ENCODE peak calls at places on chromosomes 11 and 22, in four cellular contexts. E, H, P and X are unnamed samples.

GRCh38 chr11:77619576-77620198 is 17.9 kb downstream of the CLNS1A start:
- DNase-seq in H (no peak), P (no peak), E (no peak), X (peak)

GRCh38 chr11:130604606-130605005 is 156.2 kb downstream of the ADAMTS15 start:
- DNase-seq in H (no peak), E (no peak), P (no peak), X (no peak)

GRCh38 chr22:45318558-45319318 is 9.0 kb downstream of the FAM118A start:
- DNase-seq in E (no peak), P (peak), H (no peak), X (no peak)

GRCh38 chr11:12274056-12274455 is 103.3 kb upstream of the PARVA start:
- DNase-seq in P (no peak), H (peak), E (no peak), X (no peak)

GRCh38 chr11:104320091-104320490 is 156.1 kb upstream of the PDGFD start:
- DNase-seq in E (no peak), H (no peak), P (no peak), X (no peak)

GRCh38 chr11:71396548-71397123 is 51.6 kb downstream of the DHCR7 start:
- DNase-seq in P (no peak), H (no peak), E (no peak), X (no peak)

GRCh38 chr22:19463491-19464469 is 15.2 kb downstream of the UFD1 start:
- DNase-seq in P (no peak), H (no peak), E (peak), X (no peak)

GRCh38 chr22:48536691-48537591 is 1290.7 kb downstream of the BRD1 start:
- DNase-seq in H (no peak), P (no peak), E (no peak), X (no peak)

GRCh38 chr11:86167499-86168161 is 76.9 kb upstream of the EED start:
- DNase-seq in P (no peak), E (no peak), H (no peak), X (no peak)

GRCh38 chr11:32893947-32894827 is 1.6 kb downstream of the QSER1 start:
- DNase-seq in P (no peak), E (no peak), H (no peak), X (no peak)

GRCh38 chr22:26708256-26709009 is 51.0 kb downstream of the MIAT start:
- DNase-seq in P (no peak), E (no peak), H (no peak), X (no peak)

GRCh38 chr11:44277097-44278090 is 32.5 kb downstream of the ALX4 start:
- DNase-seq in E (no peak), P (no peak), H (no peak), X (no peak)

GRCh38 chr11:116808262-116809175 is 14.6 kb downstream of the APOA4 start:
- DNase-seq in E (no peak), P (no peak), H (no peak), X (no peak)

GRCh38 chr11:62553839-62554361 is 7.3 kb upstream of the AHNAK start:
- DNase-seq in E (no peak), H (peak), P (no peak), X (no peak)

GRCh38 chr11:64605248-64605560 is 14.2 kb downstream of the SLC22A12 start:
- DNase-seq in E (no peak), H (no peak), P (no peak), X (no peak)

GRCh38 chr11:106447631-106448191 is 370.2 kb downstream of the AASDHPPT start:
- DNase-seq in H (no peak), P (no peak), E (no peak), X (no peak)

GRCh38 chr11:114036156-114036811 is 23.2 kb upstream of the ZBTB16 start:
- DNase-seq in E (peak), H (peak), P (peak), X (peak)

GRCh38 chr11:33687733-33688479 is 12.7 kb downstream of the C11orf91 start:
- DNase-seq in P (no peak), H (no peak), E (no peak), X (peak)

GRCh38 chr11:980438-981365 is 55.0 kb downstream of the AP2A2 start:
- DNase-seq in H (no peak), E (no peak), P (no peak), X (no peak)

GRCh38 chr11:78346799-78347198 is 70.8 kb downstream of the GAB2 start:
- DNase-seq in H (no peak), P (no peak), E (no peak), X (no peak)

GRCh38 chr22:24926849-24927579 is 19.5 kb downstream of the LHFPL7 start:
- DNase-seq in P (no peak), E (no peak), H (no peak), X (no peak)

GRCh38 chr11:61157743-61158142 is 3.5 kb downstream of the VPS37C start:
- DNase-seq in E (no peak), H (no peak), P (no peak), X (no peak)

GRCh38 chr22:47836957-47837356 is 1074.5 kb downstream of the TBC1D22A start:
- DNase-seq in E (no peak), P (no peak), H (no peak), X (no peak)

GRCh38 chr22:38941488-38941987 is 15.9 kb upstream of the APOBEC3A start:
- DNase-seq in H (no peak), P (no peak), E (no peak), X (no peak)

DNA sequence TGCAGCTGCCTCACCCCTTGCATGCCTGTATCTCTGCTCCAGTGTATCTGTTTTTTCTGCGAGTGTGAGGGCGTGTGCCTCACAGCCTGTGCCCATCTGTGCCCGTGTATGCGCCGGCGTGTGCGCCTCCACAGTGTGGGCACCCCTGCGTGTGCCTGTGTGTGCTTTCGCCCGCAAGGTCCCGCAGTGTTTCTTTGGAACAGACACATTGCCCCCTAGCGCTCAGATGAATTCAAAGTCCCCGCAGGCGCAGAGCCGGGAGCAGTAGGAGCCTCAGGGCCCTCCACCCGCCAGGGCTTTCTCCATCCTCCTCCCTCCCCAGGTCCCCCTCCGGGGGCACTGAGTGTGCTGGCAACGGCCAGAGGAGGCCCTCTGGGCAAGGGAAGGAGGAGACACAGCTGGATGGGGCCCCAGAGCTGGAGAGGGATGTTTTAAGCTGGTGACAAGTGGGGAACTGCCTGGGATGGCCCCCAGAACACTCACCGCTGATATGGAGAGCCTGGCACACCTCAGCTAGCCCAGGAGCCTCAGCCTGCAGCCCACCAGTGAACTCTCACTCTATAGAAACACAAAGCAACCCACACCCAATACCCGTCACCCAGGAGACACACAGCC is 3.2 kb upstream of the MN1 start:
- DNase-seq in P (peak), H (no peak), E (peak), X (peak)
- TF ChIP-seq CTCF in P (peak), H (no peak), E (peak), X (peak)

GRCh38 chr22:30635273-30636225 is at the start of gene SLC35E4:
- DNase-seq in H (peak), E (peak), P (peak), X (peak)

GRCh38 chr22:30640361-30640760 is 4.8 kb downstream of the SLC35E4 start:
- DNase-seq in H (no peak), P (no peak), E (no peak), X (no peak)

GRCh38 chr22:30637701-30638114 is 2.1 kb downstream of the SLC35E4 start:
- DNase-seq in E (no peak), H (no peak), P (no peak), X (no peak)

GRCh38 chr22:30634477-30635233 is 926 bp upstream of the SLC35E4 start:
- DNase-seq in E (peak), H (peak), P (peak), X (peak)

DNA sequence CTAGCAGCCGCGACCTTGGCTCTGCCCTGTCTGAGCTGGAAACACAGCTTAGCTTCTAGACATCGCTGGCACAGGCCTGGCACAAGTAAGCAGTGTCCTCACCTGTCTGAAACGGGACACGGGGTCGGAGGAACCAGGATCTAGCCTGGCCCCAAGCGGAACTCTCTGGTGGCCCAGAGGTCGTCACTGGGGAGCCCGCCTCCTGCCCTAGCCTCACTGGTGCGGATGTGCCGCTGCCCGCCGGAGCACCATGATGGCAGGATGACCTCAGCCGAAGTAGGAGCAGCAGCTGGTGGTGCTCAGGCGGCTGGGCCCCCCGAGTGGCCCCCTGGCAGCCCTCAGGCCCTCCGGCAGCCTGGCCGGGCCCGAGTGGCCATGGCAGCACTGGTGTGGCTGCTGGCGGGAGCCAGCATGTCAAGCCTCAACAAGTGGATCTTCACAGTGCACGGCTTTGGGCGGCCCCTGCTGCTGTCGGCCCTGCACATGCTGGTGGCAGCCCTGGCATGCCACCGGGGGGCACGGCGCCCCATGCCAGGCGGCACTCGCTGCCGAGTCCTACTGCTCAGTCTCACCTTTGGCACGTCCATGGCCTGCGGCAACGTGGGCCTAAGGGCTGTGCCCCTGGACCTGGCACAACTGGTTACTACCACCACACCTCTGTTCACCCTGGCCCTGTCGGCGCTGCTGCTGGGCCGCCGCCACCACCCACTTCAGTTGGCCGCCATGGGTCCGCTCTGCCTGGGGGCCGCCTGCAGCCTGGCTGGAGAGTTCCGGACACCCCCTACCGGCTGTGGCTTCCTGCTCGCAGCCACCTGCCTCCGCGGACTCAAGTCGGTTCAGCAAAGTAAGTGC is 871 bp downstream of the SLC35E4 start:
- DNase-seq in H (no peak), E (peak), P (no peak), X (no peak)
- TF ChIP-seq CTCF in H (no peak), E (no peak), P (no peak), X (no peak)

DNA sequence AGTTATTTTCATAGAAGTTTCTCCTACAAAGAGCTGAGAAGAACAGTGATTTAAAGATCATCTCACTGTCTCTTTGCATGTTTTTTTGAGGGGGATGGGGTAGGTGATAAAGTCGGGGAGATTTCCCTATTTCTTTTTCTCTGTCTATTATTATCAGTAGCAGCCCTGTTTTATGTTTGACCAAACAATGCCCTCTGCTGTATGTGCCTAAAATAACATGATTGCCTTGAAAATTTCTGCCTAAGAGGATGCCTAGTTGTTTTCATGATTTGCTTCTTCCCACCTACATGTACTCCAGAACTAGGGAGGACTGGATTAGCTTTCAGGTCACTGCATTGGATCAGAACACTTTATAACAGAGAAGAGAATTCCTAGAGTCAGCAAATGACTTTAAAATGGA is 1330.2 kb downstream of the LRRC4C start:
- DNase-seq in E (no peak), H (no peak), P (no peak), X (no peak)
- TF ChIP-seq CTCF in E (no peak), H (no peak), P (no peak), X (peak)

GRCh38 chr11:58636587-58636986 is 14.1 kb downstream of the CNTF start:
- DNase-seq in P (no peak), H (no peak), E (no peak), X (no peak)
- TF ChIP-seq CTCF in P (no peak), H (no peak), E (no peak), X (no peak)

DNA sequence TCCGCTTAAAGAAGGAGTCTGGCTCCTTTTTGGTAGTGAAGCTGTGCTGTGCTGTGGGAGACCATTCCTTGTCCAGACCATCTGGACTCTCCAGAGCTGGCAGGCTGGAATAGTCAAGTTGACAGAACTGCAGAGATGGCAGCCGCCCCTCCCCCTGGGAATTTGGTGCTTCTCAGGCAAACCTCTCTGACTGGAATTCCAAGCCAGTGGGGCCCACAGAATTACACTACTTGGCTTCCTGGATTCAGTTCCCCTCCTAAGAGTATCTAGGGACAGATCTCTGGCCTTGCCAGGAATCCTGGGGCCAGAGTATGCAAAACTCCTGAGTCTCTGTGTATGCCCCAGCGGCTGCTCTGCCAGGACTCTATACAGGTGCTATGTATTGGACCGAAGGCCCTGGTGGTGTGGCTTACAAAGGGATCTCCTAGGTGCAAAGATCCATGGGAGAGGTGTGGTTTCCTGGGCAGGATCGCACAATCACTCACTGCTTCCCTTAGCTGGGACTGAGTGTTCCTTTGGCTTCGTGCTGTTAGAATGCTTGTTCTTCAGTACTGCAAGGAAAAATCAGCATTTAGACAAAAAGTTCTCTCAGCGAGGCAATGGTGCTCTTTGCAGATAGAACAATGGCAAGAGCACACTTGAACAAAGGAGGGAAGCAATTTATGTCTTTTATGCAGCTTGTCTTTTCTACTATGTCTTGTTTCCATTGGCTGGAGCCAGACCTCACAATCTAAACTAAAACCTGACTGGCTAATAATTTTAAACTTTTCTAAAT is 86.8 kb downstream of the PRMT3 start:
- DNase-seq in E (peak), P (no peak), H (no peak), X (no peak)
- TF ChIP-seq CTCF in E (no peak), P (no peak), H (no peak), X (no peak)

GRCh38 chr11:67265633-67266423 is 445 bp upstream of the GRK2 start:
- DNase-seq in H (no peak), P (peak), E (peak), X (peak)
- TF ChIP-seq CTCF in H (peak), P (peak), E (peak), X (peak)

GRCh38 chr11:120160436-120160835 is 22.5 kb upstream of the TRIM29 start:
- DNase-seq in H (no peak), E (no peak), P (no peak), X (no peak)
- TF ChIP-seq CTCF in H (no peak), E (no peak), P (no peak), X (no peak)

GRCh38 chr11:125253795-125254525 is 89.4 kb downstream of the PKNOX2 start:
- DNase-seq in H (peak), E (no peak), P (no peak), X (no peak)

GRCh38 chr11:125256471-125257010 is 92.0 kb downstream of the PKNOX2 start:
- DNase-seq in E (no peak), P (no peak), H (no peak), X (no peak)

GRCh38 chr11:125257751-125258150 is 93.2 kb downstream of the PKNOX2 start:
- DNase-seq in E (no peak), H (no peak), P (no peak), X (no peak)

GRCh38 chr11:125258626-125259025 is 94.1 kb downstream of the PKNOX2 start:
- DNase-seq in P (no peak), E (no peak), H (no peak), X (no peak)

GRCh38 chr11:125257185-125257584 is 92.6 kb downstream of the PKNOX2 start:
- DNase-seq in E (no peak), P (no peak), H (no peak), X (no peak)
- TF ChIP-seq CTCF in E (no peak), P (no peak), H (no peak), X (no peak)